ENCODE peak calls at places on chromosomes 13 and 19, in six cellular contexts. One of them, this sample, is unnamed.

GRCh38 chr13:93788456-93788855 is 561.8 kb downstream of the GPC6 start:
- DNase-seq in CD8-positive, alpha-beta T cell: no peak
- DNase-seq in HCT116: no peak
- DNase-seq in stomach: no peak
- DNase-seq in B cell: no peak
- DNase-seq in CD4-positive, alpha-beta T cell: no peak
- DNase-seq in this sample: peak; percentile 30

GRCh38 chr19:54247106-54247930 is 4.7 kb upstream of the LILRA6 start:
- DNase-seq in CD8-positive, alpha-beta T cell: no peak
- DNase-seq in HCT116: no peak
- DNase-seq in stomach: no peak
- DNase-seq in B cell: no peak
- DNase-seq in CD4-positive, alpha-beta T cell: no peak
- DNase-seq in this sample: no peak

GRCh38 chr13:89565711-89566110 is 1781.8 kb upstream of the MIR17HG start:
- DNase-seq in CD8-positive, alpha-beta T cell: no peak
- DNase-seq in HCT116: no peak
- DNase-seq in stomach: no peak
- DNase-seq in B cell: no peak
- DNase-seq in CD4-positive, alpha-beta T cell: no peak
- DNase-seq in this sample: no peak

GRCh38 chr13:41916173-41916954 is 44.5 kb downstream of the VWA8 start:
- DNase-seq in CD8-positive, alpha-beta T cell: no peak
- DNase-seq in HCT116: no peak
- DNase-seq in stomach: no peak
- DNase-seq in B cell: peak; percentile 8
- DNase-seq in CD4-positive, alpha-beta T cell: no peak
- DNase-seq in this sample: peak; percentile 66

GRCh38 chr13:102440259-102440936 is 38.5 kb upstream of the FGF14 start:
- DNase-seq in CD8-positive, alpha-beta T cell: no peak
- DNase-seq in HCT116: no peak
- DNase-seq in stomach: peak; percentile 44
- DNase-seq in B cell: no peak
- DNase-seq in CD4-positive, alpha-beta T cell: no peak
- DNase-seq in this sample: peak; percentile 58

GRCh38 chr13:31896427-31896826 is 135.1 kb upstream of the FRY start:
- DNase-seq in CD8-positive, alpha-beta T cell: no peak
- DNase-seq in HCT116: no peak
- DNase-seq in stomach: no peak
- DNase-seq in B cell: peak; percentile 7
- DNase-seq in CD4-positive, alpha-beta T cell: no peak
- DNase-seq in this sample: no peak

GRCh38 chr19:2043269-2043641 is 7.8 kb downstream of the MKNK2 start:
- DNase-seq in CD8-positive, alpha-beta T cell: no peak
- DNase-seq in HCT116: no peak
- DNase-seq in stomach: no peak
- DNase-seq in B cell: no peak
- DNase-seq in CD4-positive, alpha-beta T cell: no peak
- DNase-seq in this sample: no peak

GRCh38 chr13:36919833-36920611 is at the start of gene SMAD9:
- DNase-seq in CD8-positive, alpha-beta T cell: no peak
- DNase-seq in HCT116: peak; percentile 1
- DNase-seq in stomach: peak; percentile 82
- DNase-seq in B cell: peak; percentile 9
- DNase-seq in CD4-positive, alpha-beta T cell: no peak
- DNase-seq in this sample: peak; percentile 76

GRCh38 chr19:49565261-49565660 is 15.1 kb downstream of the NOSIP start:
- DNase-seq in CD8-positive, alpha-beta T cell: peak; percentile 39
- DNase-seq in HCT116: no peak
- DNase-seq in stomach: peak; percentile 68
- DNase-seq in B cell: no peak
- DNase-seq in CD4-positive, alpha-beta T cell: no peak
- DNase-seq in this sample: no peak

GRCh38 chr19:54160948-54161347 is 1.4 kb upstream of the LENG1 start:
- DNase-seq in CD8-positive, alpha-beta T cell: no peak
- DNase-seq in HCT116: no peak
- DNase-seq in stomach: no peak
- DNase-seq in B cell: no peak
- DNase-seq in CD4-positive, alpha-beta T cell: no peak
- DNase-seq in this sample: no peak

GRCh38 chr19:48664476-48664875 is 8.3 kb downstream of the NTN5 start:
- DNase-seq in CD8-positive, alpha-beta T cell: no peak
- DNase-seq in HCT116: no peak
- DNase-seq in stomach: no peak
- DNase-seq in B cell: no peak
- DNase-seq in CD4-positive, alpha-beta T cell: no peak
- DNase-seq in this sample: no peak

GRCh38 chr19:13195678-13196077 is 45.5 kb downstream of the IER2 start:
- DNase-seq in CD8-positive, alpha-beta T cell: peak; percentile 52
- DNase-seq in HCT116: no peak
- DNase-seq in stomach: peak; percentile 83
- DNase-seq in B cell: peak; percentile 77
- DNase-seq in CD4-positive, alpha-beta T cell: peak; percentile 48
- DNase-seq in this sample: peak; percentile 39

GRCh38 chr13:74306496-74306895 is 172.3 kb upstream of the KLF12 start:
- DNase-seq in CD8-positive, alpha-beta T cell: no peak
- DNase-seq in HCT116: no peak
- DNase-seq in stomach: no peak
- DNase-seq in B cell: no peak
- DNase-seq in CD4-positive, alpha-beta T cell: no peak
- DNase-seq in this sample: no peak

GRCh38 chr13:100620792-100621191 is 32.2 kb upstream of the GGACT start:
- DNase-seq in CD8-positive, alpha-beta T cell: no peak
- DNase-seq in HCT116: no peak
- DNase-seq in stomach: no peak
- DNase-seq in B cell: no peak
- DNase-seq in CD4-positive, alpha-beta T cell: no peak
- DNase-seq in this sample: no peak

GRCh38 chr13:94345374-94346195 is 133.9 kb downstream of the DCT start:
- DNase-seq in CD8-positive, alpha-beta T cell: no peak
- DNase-seq in HCT116: no peak
- DNase-seq in stomach: no peak
- DNase-seq in B cell: peak; percentile 26
- DNase-seq in CD4-positive, alpha-beta T cell: no peak
- DNase-seq in this sample: peak; percentile 86

GRCh38 chr19:38152461-38153379 is 71.3 kb downstream of the DPF1 start:
- DNase-seq in CD8-positive, alpha-beta T cell: no peak
- DNase-seq in HCT116: no peak
- DNase-seq in stomach: no peak
- DNase-seq in B cell: no peak
- DNase-seq in CD4-positive, alpha-beta T cell: no peak
- DNase-seq in this sample: peak; percentile 53

GRCh38 chr13:33615436-33615835 is 202.5 kb upstream of the RFC3 start:
- DNase-seq in CD8-positive, alpha-beta T cell: no peak
- DNase-seq in HCT116: no peak
- DNase-seq in stomach: no peak
- DNase-seq in B cell: no peak
- DNase-seq in CD4-positive, alpha-beta T cell: no peak
- DNase-seq in this sample: no peak

GRCh38 chr13:34349091-34349722 is 531.3 kb downstream of the RFC3 start:
- DNase-seq in CD8-positive, alpha-beta T cell: no peak
- DNase-seq in HCT116: no peak
- DNase-seq in stomach: no peak
- DNase-seq in B cell: no peak
- DNase-seq in CD4-positive, alpha-beta T cell: no peak
- DNase-seq in this sample: peak; percentile 52

GRCh38 chr19:43444531-43445340 is 20.7 kb downstream of the LYPD3 start:
- DNase-seq in CD8-positive, alpha-beta T cell: no peak
- DNase-seq in HCT116: no peak
- DNase-seq in stomach: no peak
- DNase-seq in B cell: no peak
- DNase-seq in CD4-positive, alpha-beta T cell: no peak
- DNase-seq in this sample: no peak

GRCh38 chr13:51764184-51765141 is 39.5 kb downstream of the DHRS12 start:
- DNase-seq in CD8-positive, alpha-beta T cell: peak; percentile 44
- DNase-seq in HCT116: no peak
- DNase-seq in stomach: peak; percentile 56
- DNase-seq in B cell: peak; percentile 54
- DNase-seq in CD4-positive, alpha-beta T cell: peak; percentile 22
- DNase-seq in this sample: no peak

GRCh38 chr13:108902557-108903155 is 273.2 kb downstream of the MYO16 start:
- DNase-seq in CD8-positive, alpha-beta T cell: no peak
- DNase-seq in HCT116: no peak
- DNase-seq in stomach: no peak
- DNase-seq in B cell: no peak
- DNase-seq in CD4-positive, alpha-beta T cell: no peak
- DNase-seq in this sample: peak; percentile 72

GRCh38 chr13:31875134-31875533 is 135.8 kb downstream of the RXFP2 start:
- DNase-seq in CD8-positive, alpha-beta T cell: no peak
- DNase-seq in HCT116: no peak
- DNase-seq in stomach: no peak
- DNase-seq in B cell: no peak
- DNase-seq in CD4-positive, alpha-beta T cell: no peak
- DNase-seq in this sample: no peak

GRCh38 chr13:79659161-79659560 is 178.2 kb downstream of the NDFIP2 start:
- DNase-seq in CD8-positive, alpha-beta T cell: no peak
- DNase-seq in HCT116: no peak
- DNase-seq in stomach: no peak
- DNase-seq in B cell: no peak
- DNase-seq in CD4-positive, alpha-beta T cell: no peak
- DNase-seq in this sample: peak; percentile 85

GRCh38 chr19:16033721-16034120 is 42.6 kb upstream of the TPM4 start:
- DNase-seq in CD8-positive, alpha-beta T cell: no peak
- DNase-seq in HCT116: no peak
- DNase-seq in stomach: peak; percentile 20
- DNase-seq in B cell: no peak
- DNase-seq in CD4-positive, alpha-beta T cell: no peak
- DNase-seq in this sample: no peak

GRCh38 chr19:16031872-16032200 is 44.5 kb upstream of the TPM4 start:
- DNase-seq in CD8-positive, alpha-beta T cell: no peak
- DNase-seq in HCT116: no peak
- DNase-seq in stomach: no peak
- DNase-seq in B cell: no peak
- DNase-seq in CD4-positive, alpha-beta T cell: no peak
- DNase-seq in this sample: no peak

GRCh38 chr19:16032509-16033135 is 43.7 kb upstream of the TPM4 start:
- DNase-seq in CD8-positive, alpha-beta T cell: no peak
- DNase-seq in HCT116: no peak
- DNase-seq in stomach: peak; percentile 16
- DNase-seq in B cell: no peak
- DNase-seq in CD4-positive, alpha-beta T cell: no peak
- DNase-seq in this sample: no peak

GRCh38 chr19:16034180-16034579 is 42.1 kb upstream of the TPM4 start:
- DNase-seq in CD8-positive, alpha-beta T cell: no peak
- DNase-seq in HCT116: no peak
- DNase-seq in stomach: peak; percentile 15
- DNase-seq in B cell: no peak
- DNase-seq in CD4-positive, alpha-beta T cell: no peak
- DNase-seq in this sample: no peak

DNA sequence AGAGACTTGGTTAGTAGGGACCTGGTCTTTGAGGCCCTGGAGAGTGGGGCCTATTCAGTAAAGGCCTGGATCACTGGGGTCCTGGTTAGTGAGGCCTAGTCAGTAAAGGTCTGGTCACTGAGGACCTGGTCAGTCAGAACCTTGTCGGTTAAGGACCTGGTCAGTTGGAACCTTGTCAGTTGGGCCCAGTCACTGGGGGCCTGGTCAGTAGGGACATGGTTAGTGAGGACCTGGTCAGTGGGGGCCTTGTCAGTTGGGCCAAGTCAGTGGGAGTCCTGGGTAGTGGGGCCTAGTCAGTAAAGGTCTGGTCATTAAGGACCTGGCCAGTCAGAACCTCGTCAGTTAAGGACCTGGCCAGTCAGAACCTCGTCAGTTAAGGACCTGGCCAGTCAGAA is 43.2 kb upstream of the TPM4 start:
- DNase-seq in CD8-positive, alpha-beta T cell: no peak
- DNase-seq in HCT116: no peak
- DNase-seq in stomach: peak; percentile 1
- DNase-seq in B cell: no peak
- DNase-seq in CD4-positive, alpha-beta T cell: no peak
- DNase-seq in this sample: no peak
- TF ChIP-seq CTCF in CD8-positive, alpha-beta T cell: no peak
- TF ChIP-seq CTCF in HCT116: no peak
- TF ChIP-seq CTCF in stomach: no peak
- TF ChIP-seq CTCF in B cell: no peak
- TF ChIP-seq CTCF in CD4-positive, alpha-beta T cell: no peak
- TF ChIP-seq CTCF in this sample: no peak

GRCh38 chr13:21242236-21242635 is 65.8 kb downstream of the MRPL57 start:
- DNase-seq in CD8-positive, alpha-beta T cell: no peak
- DNase-seq in HCT116: peak; percentile 8
- DNase-seq in stomach: no peak
- DNase-seq in B cell: no peak
- DNase-seq in CD4-positive, alpha-beta T cell: no peak
- DNase-seq in this sample: no peak
- TF ChIP-seq CTCF in CD8-positive, alpha-beta T cell: no peak
- TF ChIP-seq CTCF in HCT116: peak; percentile 13
- TF ChIP-seq CTCF in stomach: no peak
- TF ChIP-seq CTCF in B cell: no peak
- TF ChIP-seq CTCF in CD4-positive, alpha-beta T cell: no peak
- TF ChIP-seq CTCF in this sample: no peak

GRCh38 chr19:14315433-14315832 is 65.8 kb upstream of the ADGRE5 start:
- DNase-seq in CD8-positive, alpha-beta T cell: no peak
- DNase-seq in HCT116: no peak
- DNase-seq in stomach: no peak
- DNase-seq in B cell: no peak
- DNase-seq in CD4-positive, alpha-beta T cell: no peak
- DNase-seq in this sample: no peak

GRCh38 chr19:14320253-14320652 is 61.0 kb upstream of the ADGRE5 start:
- DNase-seq in CD8-positive, alpha-beta T cell: no peak
- DNase-seq in HCT116: no peak
- DNase-seq in stomach: no peak
- DNase-seq in B cell: no peak
- DNase-seq in CD4-positive, alpha-beta T cell: no peak
- DNase-seq in this sample: no peak

GRCh38 chr19:14317157-14317556 is 64.1 kb upstream of the ADGRE5 start:
- DNase-seq in CD8-positive, alpha-beta T cell: no peak
- DNase-seq in HCT116: no peak
- DNase-seq in stomach: no peak
- DNase-seq in B cell: no peak
- DNase-seq in CD4-positive, alpha-beta T cell: no peak
- DNase-seq in this sample: no peak

GRCh38 chr19:14322889-14323463 is 58.3 kb upstream of the ADGRE5 start:
- DNase-seq in CD8-positive, alpha-beta T cell: no peak
- DNase-seq in HCT116: no peak
- DNase-seq in stomach: no peak
- DNase-seq in B cell: no peak
- DNase-seq in CD4-positive, alpha-beta T cell: no peak
- DNase-seq in this sample: no peak

DNA sequence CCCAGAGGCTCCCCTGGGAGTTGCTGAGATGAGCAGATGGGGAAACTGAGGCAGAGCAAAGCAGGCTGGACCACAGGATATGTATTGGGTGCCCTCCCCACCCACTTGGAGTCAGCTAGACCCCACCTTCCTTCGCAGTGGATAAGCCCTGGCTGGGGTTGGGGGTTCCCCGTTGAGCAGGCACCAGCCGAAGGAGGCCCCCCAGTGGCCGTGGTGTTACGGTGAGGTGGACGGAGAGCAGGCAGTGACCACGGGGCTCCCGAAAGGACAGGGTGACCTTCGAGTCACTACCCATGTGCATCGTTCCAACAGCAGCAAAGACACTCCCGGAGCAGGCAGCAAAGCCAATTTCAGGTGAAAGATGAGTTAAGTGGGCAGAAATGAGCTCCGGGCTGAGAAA is 62.4 kb upstream of the ADGRE5 start:
- DNase-seq in CD8-positive, alpha-beta T cell: no peak
- DNase-seq in HCT116: no peak
- DNase-seq in stomach: no peak
- DNase-seq in B cell: no peak
- DNase-seq in CD4-positive, alpha-beta T cell: no peak
- DNase-seq in this sample: no peak
- TF ChIP-seq CTCF in CD8-positive, alpha-beta T cell: no peak
- TF ChIP-seq CTCF in HCT116: peak; percentile 28
- TF ChIP-seq CTCF in stomach: no peak
- TF ChIP-seq CTCF in B cell: no peak
- TF ChIP-seq CTCF in CD4-positive, alpha-beta T cell: no peak
- TF ChIP-seq CTCF in this sample: no peak

GRCh38 chr19:17103177-17103576 is 27.6 kb downstream of the MYO9B start:
- DNase-seq in CD8-positive, alpha-beta T cell: peak; percentile 20
- DNase-seq in HCT116: peak; percentile 40
- DNase-seq in stomach: peak; percentile 34
- DNase-seq in B cell: no peak
- DNase-seq in CD4-positive, alpha-beta T cell: no peak
- DNase-seq in this sample: peak; percentile 40
- TF ChIP-seq CTCF in CD8-positive, alpha-beta T cell: no peak
- TF ChIP-seq CTCF in HCT116: peak; percentile 90
- TF ChIP-seq CTCF in stomach: peak; percentile 15
- TF ChIP-seq CTCF in B cell: peak; percentile 31
- TF ChIP-seq CTCF in CD4-positive, alpha-beta T cell: no peak
- TF ChIP-seq CTCF in this sample: peak; percentile 64

This sample was measured in epithelial cell of esophagus.